ENCODE peak calls at places on chromosomes 5 and 9, in seven cellular contexts. X, S, H, W, U, O and Y are unnamed samples.

GRCh38 chr5:121693864-121694263 is 157.8 kb upstream of the FTMT start:
- DNase-seq in H (no peak), X (no peak), O (peak), W (no peak), S (no peak), U (no peak), Y (no peak)

GRCh38 chr5:146993876-146994530 is 115.4 kb upstream of the PPP2R2B start:
- DNase-seq in S (no peak), W (no peak), H (no peak), O (peak), X (no peak), U (no peak), Y (no peak)

GRCh38 chr9:6218099-6218502 is 2.5 kb downstream of the IL33 start:
- DNase-seq in U (no peak), X (no peak), S (no peak), W (no peak), O (peak), H (no peak), Y (no peak)

GRCh38 chr5:133579766-133580165 is 32.6 kb downstream of the FSTL4 start:
- DNase-seq in U (no peak), H (no peak), S (no peak), X (no peak), W (no peak), O (no peak), Y (no peak)

GRCh38 chr5:72347801-72348305 is 27.7 kb downstream of the PTCD2 start:
- DNase-seq in O (peak), H (no peak), S (no peak), X (no peak), W (no peak), U (no peak), Y (no peak)

GRCh38 chr9:69824497-69825252 is 4.1 kb downstream of the CFAP95 start:
- DNase-seq in W (no peak), U (peak), O (no peak), X (no peak), S (no peak), H (no peak), Y (no peak)

GRCh38 chr5:133483406-133484090 is 128.8 kb downstream of the FSTL4 start:
- DNase-seq in W (no peak), U (no peak), H (no peak), X (no peak), S (no peak), O (no peak), Y (no peak)

GRCh38 chr5:177366528-177367322 is 9.0 kb downstream of the RGS14 start:
- DNase-seq in X (peak), W (peak), H (no peak), O (no peak), U (no peak), S (no peak), Y (no peak)

GRCh38 chr5:177183142-177183541 is 49.6 kb downstream of the NSD1 start:
- DNase-seq in H (no peak), O (peak), W (no peak), S (no peak), U (no peak), X (no peak), Y (no peak)

GRCh38 chr5:36606437-36607113 is at the start of gene SLC1A3:
- DNase-seq in S (no peak), O (peak), U (peak), W (peak), X (peak), H (no peak), Y (no peak)

GRCh38 chr5:139561655-139562451 is 714 bp downstream of the UBE2D2 start:
- DNase-seq in U (peak), W (peak), H (peak), S (peak), O (peak), X (peak), Y (no peak)

GRCh38 chr5:9411142-9411541 is 134.7 kb downstream of the SEMA5A start:
- DNase-seq in H (no peak), X (no peak), S (no peak), U (no peak), W (no peak), O (no peak), Y (no peak)

GRCh38 chr9:93898026-93898425 is 57.1 kb downstream of the BARX1 start:
- DNase-seq in H (no peak), W (no peak), X (no peak), U (no peak), O (no peak), S (no peak), Y (peak)

GRCh38 chr5:110809006-110809405 is 70.2 kb downstream of the SLC25A46 start:
- DNase-seq in S (no peak), O (no peak), U (no peak), X (no peak), H (no peak), W (no peak), Y (no peak)

GRCh38 chr9:136389396-136389795 is 10.6 kb downstream of the SNAPC4 start:
- DNase-seq in U (no peak), X (no peak), W (no peak), S (no peak), H (no peak), O (no peak), Y (no peak)

GRCh38 chr5:50751064-50751657 is 84.7 kb downstream of the PARP8 start:
- DNase-seq in O (peak), S (no peak), U (peak), W (no peak), X (no peak), H (peak), Y (peak)

GRCh38 chr5:124741711-124742496 is 4.5 kb downstream of the ZNF608 start:
- DNase-seq in W (no peak), U (peak), S (no peak), O (peak), H (no peak), X (no peak), Y (no peak)